ENCODE peak calls at places on chromosomes 3 and 15, in six cellular contexts. V is NCI-H345; G is GM04504; L is NCI-H2029; S is AG04450; A is activated naive CD4-positive, alpha-beta T cell. P is an unnamed sample.
A peak's percentile ranks its signal among the peaks of the same experiment; 100 is the strongest.

GRCh38 chr3:174858353-174858752 is 781 bp upstream of the NAALADL2 start:
- DNase-seq in V (no peak), G (no peak), L (no peak), S (no peak), A (no peak), P (no peak)

GRCh38 chr3:113626513-113627371 is 69.7 kb downstream of the USF3 start:
- DNase-seq in V (peak; percentile 46), G (peak; percentile 27), L (peak; percentile 42), S (peak; percentile 7), A (no peak), P (peak; percentile 83)

GRCh38 chr3:194150252-194150934 is 14.4 kb downstream of the HES1 start:
- DNase-seq in V (no peak), G (no peak), L (no peak), S (no peak), A (no peak), P (no peak)

GRCh38 chr15:90225047-90225446 is 8.7 kb downstream of the CIB1 start:
- DNase-seq in V (no peak), G (no peak), L (no peak), S (no peak), A (no peak), P (no peak)

GRCh38 chr3:98918586-98918985 is 17.1 kb upstream of the DCBLD2 start:
- DNase-seq in V (no peak), G (no peak), L (no peak), S (no peak), A (no peak), P (no peak)

GRCh38 chr3:126570103-126570541 is 11.4 kb upstream of the C3orf22 start:
- DNase-seq in V (no peak), G (no peak), L (no peak), S (no peak), A (no peak), P (no peak)

GRCh38 chr3:1477669-1478068 is 384.8 kb downstream of the CNTN6 start:
- DNase-seq in V (no peak), G (no peak), L (no peak), S (no peak), A (no peak), P (no peak)

GRCh38 chr15:97234841-97235240 is 725.7 kb upstream of the ARRDC4 start:
- DNase-seq in V (no peak), G (no peak), L (no peak), S (no peak), A (no peak), P (no peak)

GRCh38 chr15:100913961-100914360 is 5.2 kb upstream of the LRRK1 start:
- DNase-seq in V (no peak), G (no peak), L (no peak), S (no peak), A (no peak), P (no peak)

GRCh38 chr3:136343873-136344281 is 93.7 kb downstream of the PCCB start:
- DNase-seq in V (peak; percentile 35), G (peak; percentile 94), L (peak; percentile 80), S (peak; percentile 86), A (no peak), P (peak; percentile 41)

GRCh38 chr3:196082471-196082971 is 631 bp upstream of the TFRC start:
- DNase-seq in V (no peak), G (no peak), L (no peak), S (no peak), A (no peak), P (no peak)

GRCh38 chr15:57671636-57672035 is 34.9 kb upstream of the POLR2M start:
- DNase-seq in V (no peak), G (no peak), L (no peak), S (no peak), A (no peak), P (no peak)

GRCh38 chr3:184568918-184569829 is 7.6 kb downstream of the EPHB3 start:
- DNase-seq in V (peak; percentile 51), G (peak; percentile 99), L (no peak), S (peak; percentile 95), A (no peak), P (peak; percentile 79)